ENCODE peak calls at places on chromosome 20, in six cellular contexts. One of them, this sample, is unnamed. For H3K9me2, the result is how much of the 10 kb centered on the place peaks cover.

GRCh38 chr20:38222923-38223742 is 37.4 kb downstream of the KIAA1755 start:
- DNase-seq in MM.1S: no peak
- DNase-seq in GM23248: no peak
- DNase-seq in hepatocyte: no peak
- DNase-seq in PC-3: no peak
- DNase-seq in HCT116: no peak
- DNase-seq in this sample: no peak

GRCh38 chr20:651713-652610 is 1.0 kb downstream of the SRXN1 start:
- DNase-seq in GM23248: peak
- DNase-seq in HCT116: no peak
- DNase-seq in hepatocyte: peak
- DNase-seq in PC-3: peak
- DNase-seq in MM.1S: peak
- DNase-seq in this sample: no peak

GRCh38 chr20:2151805-2152727 is 50.4 kb downstream of the STK35 start:
- DNase-seq in hepatocyte: peak
- DNase-seq in GM23248: peak
- DNase-seq in PC-3: peak
- DNase-seq in HCT116: no peak
- DNase-seq in MM.1S: no peak
- DNase-seq in this sample: no peak

GRCh38 chr20:36677422-36677771 is 31.4 kb upstream of the SLA2 start:
- DNase-seq in MM.1S: no peak
- DNase-seq in GM23248: no peak
- DNase-seq in hepatocyte: no peak
- DNase-seq in PC-3: no peak
- DNase-seq in HCT116: no peak
- DNase-seq in this sample: no peak

GRCh38 chr20:23970049-23970448 is 18.5 kb downstream of the GGTLC1 start:
- DNase-seq in MM.1S: peak
- DNase-seq in PC-3: no peak
- DNase-seq in GM23248: no peak
- DNase-seq in HCT116: no peak
- DNase-seq in hepatocyte: no peak
- DNase-seq in this sample: no peak

GRCh38 chr20:4560667-4561066 is 161.0 kb upstream of the PRND start:
- DNase-seq in GM23248: peak
- DNase-seq in hepatocyte: no peak
- DNase-seq in MM.1S: no peak
- DNase-seq in HCT116: no peak
- DNase-seq in PC-3: no peak
- DNase-seq in this sample: no peak

GRCh38 chr20:19291818-19292132 is 79.3 kb downstream of the SLC24A3 start:
- DNase-seq in HCT116: no peak
- DNase-seq in hepatocyte: no peak
- DNase-seq in GM23248: no peak
- DNase-seq in PC-3: no peak
- DNase-seq in MM.1S: no peak
- DNase-seq in this sample: no peak

GRCh38 chr20:44435630-44436335 is 39.9 kb upstream of the TTPAL start:
- DNase-seq in PC-3: peak
- DNase-seq in GM23248: no peak
- DNase-seq in HCT116: no peak
- DNase-seq in MM.1S: no peak
- DNase-seq in hepatocyte: no peak
- DNase-seq in this sample: no peak

GRCh38 chr20:8132632-8133587 is 844 bp downstream of the PLCB1 start:
- DNase-seq in PC-3: no peak
- DNase-seq in HCT116: no peak
- DNase-seq in GM23248: peak
- DNase-seq in MM.1S: no peak
- DNase-seq in hepatocyte: peak
- DNase-seq in this sample: peak
- TF ChIP-seq EZH2 in PC-3: no peak
- TF ChIP-seq EZH2 in HCT116: no peak
- TF ChIP-seq EZH2 in GM23248: no peak
- TF ChIP-seq EZH2 in MM.1S: no peak
- TF ChIP-seq EZH2 in hepatocyte: no peak
- TF ChIP-seq EZH2 in this sample: peak

GRCh38 chr20:41318271-41318649 is 729 bp upstream of the ZHX3 start:
- DNase-seq in HCT116: no peak
- DNase-seq in hepatocyte: peak
- DNase-seq in PC-3: no peak
- DNase-seq in GM23248: no peak
- DNase-seq in MM.1S: no peak
- DNase-seq in this sample: no peak
- H3K9me2 ChIP-seq in HCT116: under half
- H3K9me2 ChIP-seq in hepatocyte: under half
- H3K9me2 ChIP-seq in PC-3: under half
- H3K9me2 ChIP-seq in GM23248: under half
- H3K9me2 ChIP-seq in MM.1S: under half
- H3K9me2 ChIP-seq in this sample: under half

GRCh38 chr20:51631011-51631950 is 88.8 kb upstream of the NFATC2 start:
- DNase-seq in HCT116: peak
- DNase-seq in PC-3: peak
- DNase-seq in MM.1S: no peak
- DNase-seq in hepatocyte: peak
- DNase-seq in GM23248: peak
- DNase-seq in this sample: no peak
- TF ChIP-seq EZH2phosphoT487 in HCT116: no peak
- TF ChIP-seq EZH2phosphoT487 in PC-3: no peak
- TF ChIP-seq EZH2phosphoT487 in MM.1S: no peak
- TF ChIP-seq EZH2phosphoT487 in hepatocyte: no peak
- TF ChIP-seq EZH2phosphoT487 in GM23248: peak
- TF ChIP-seq EZH2phosphoT487 in this sample: no peak

GRCh38 chr20:46893877-46894578 is 615 bp upstream of the EYA2 start:
- DNase-seq in MM.1S: no peak
- DNase-seq in hepatocyte: no peak
- DNase-seq in HCT116: no peak
- DNase-seq in GM23248: no peak
- DNase-seq in PC-3: peak
- DNase-seq in this sample: no peak

GRCh38 chr20:46895906-46896242 is 1.2 kb downstream of the EYA2 start:
- DNase-seq in hepatocyte: no peak
- DNase-seq in GM23248: no peak
- DNase-seq in HCT116: no peak
- DNase-seq in PC-3: no peak
- DNase-seq in MM.1S: no peak
- DNase-seq in this sample: no peak

GRCh38 chr20:46894579-46894958 is at the start of gene EYA2:
- DNase-seq in PC-3: no peak
- DNase-seq in HCT116: no peak
- DNase-seq in MM.1S: no peak
- DNase-seq in GM23248: peak
- DNase-seq in hepatocyte: peak
- DNase-seq in this sample: peak

GRCh38 chr20:46893051-46893450 is 1.6 kb upstream of the EYA2 start:
- DNase-seq in HCT116: no peak
- DNase-seq in GM23248: no peak
- DNase-seq in PC-3: no peak
- DNase-seq in hepatocyte: no peak
- DNase-seq in MM.1S: no peak
- DNase-seq in this sample: no peak

DNA sequence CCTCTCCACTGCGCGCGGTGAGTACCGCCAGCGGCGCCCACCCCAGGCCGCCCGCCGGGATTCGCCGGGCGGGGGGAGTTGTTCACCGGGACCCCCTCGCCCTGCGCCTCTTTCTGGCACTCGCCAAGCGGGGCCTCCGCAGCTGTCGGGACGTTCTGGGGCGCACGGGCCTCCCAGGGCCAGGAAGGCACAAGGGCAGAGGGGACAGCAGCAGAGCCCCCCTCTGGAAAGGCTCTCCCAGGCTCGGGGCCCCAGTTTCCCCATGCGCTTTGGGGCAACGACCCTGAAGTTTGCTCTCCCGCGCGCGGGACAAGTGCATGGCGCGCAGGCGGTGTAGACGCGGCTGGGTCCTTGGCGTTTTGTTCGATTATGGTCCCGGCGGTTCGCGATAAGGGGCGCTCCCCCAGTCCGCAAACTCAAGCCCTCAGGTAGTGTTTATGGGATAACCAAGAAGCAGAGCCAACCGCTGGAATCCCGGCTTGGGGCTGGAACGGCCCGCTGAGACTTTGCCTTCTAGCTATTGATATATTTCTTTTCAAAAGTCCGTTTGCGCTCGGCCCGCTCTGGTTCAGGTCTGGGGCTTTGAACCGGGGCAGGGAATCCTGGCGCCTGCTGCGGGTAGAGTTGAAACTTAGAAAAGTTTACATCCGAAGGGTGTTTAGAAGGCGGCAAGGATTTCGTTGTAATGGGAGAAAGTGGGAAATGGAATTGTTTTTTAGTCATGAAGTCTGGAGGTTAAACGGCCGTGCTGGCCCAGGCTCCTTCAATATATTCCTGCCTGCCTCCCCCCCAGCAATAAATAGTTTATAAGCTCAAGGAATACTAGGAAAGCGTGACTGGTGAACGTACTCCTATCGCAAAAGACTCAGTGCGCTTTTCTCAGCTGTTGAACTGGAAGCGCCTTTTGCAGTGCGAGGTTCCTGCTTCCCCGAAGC is 595 bp downstream of the EYA2 start:
- DNase-seq in PC-3: peak
- DNase-seq in GM23248: peak
- DNase-seq in MM.1S: no peak
- DNase-seq in hepatocyte: peak
- DNase-seq in HCT116: no peak
- DNase-seq in this sample: peak
- TF ChIP-seq EZH2 in PC-3: peak
- TF ChIP-seq EZH2 in GM23248: peak
- TF ChIP-seq EZH2 in MM.1S: no peak
- TF ChIP-seq EZH2 in hepatocyte: peak
- TF ChIP-seq EZH2 in HCT116: no peak
- TF ChIP-seq EZH2 in this sample: peak

GRCh38 chr20:58908216-58908615 is 55.7 kb downstream of the GNAS start:
- DNase-seq in HCT116: no peak
- DNase-seq in MM.1S: peak
- DNase-seq in hepatocyte: no peak
- DNase-seq in GM23248: no peak
- DNase-seq in PC-3: no peak
- DNase-seq in this sample: no peak

GRCh38 chr20:58907481-58908137 is 55.1 kb downstream of the GNAS start:
- DNase-seq in MM.1S: peak
- DNase-seq in hepatocyte: peak
- DNase-seq in HCT116: no peak
- DNase-seq in PC-3: peak
- DNase-seq in GM23248: peak
- DNase-seq in this sample: no peak

GRCh38 chr20:58906894-58907293 is 54.4 kb downstream of the GNAS start:
- DNase-seq in MM.1S: peak
- DNase-seq in GM23248: peak
- DNase-seq in PC-3: peak
- DNase-seq in hepatocyte: no peak
- DNase-seq in HCT116: no peak
- DNase-seq in this sample: no peak

GRCh38 chr20:58905236-58905635 is 52.7 kb downstream of the GNAS start:
- DNase-seq in MM.1S: no peak
- DNase-seq in PC-3: no peak
- DNase-seq in GM23248: peak
- DNase-seq in HCT116: no peak
- DNase-seq in hepatocyte: no peak
- DNase-seq in this sample: no peak

DNA sequence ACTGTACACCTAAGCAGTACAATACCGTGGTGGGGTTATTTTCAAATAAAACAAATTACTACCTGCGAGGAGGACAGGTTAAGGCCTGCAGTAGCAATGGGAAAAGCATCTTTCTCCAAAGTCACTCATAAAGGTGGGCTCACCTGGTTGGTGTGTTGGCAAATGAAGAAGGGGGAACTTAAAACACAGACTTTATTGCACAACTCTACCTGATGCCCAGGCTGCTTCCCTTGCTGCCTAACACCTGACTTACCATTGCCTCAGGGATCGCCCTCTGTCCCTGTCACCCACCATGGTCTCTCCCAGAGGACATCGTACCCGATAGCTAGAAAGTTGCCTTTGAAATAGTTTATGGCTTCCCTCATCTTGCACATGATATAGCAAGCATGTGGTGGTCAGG is 53.6 kb downstream of the GNAS start:
- DNase-seq in MM.1S: no peak
- DNase-seq in PC-3: no peak
- DNase-seq in HCT116: no peak
- DNase-seq in GM23248: no peak
- DNase-seq in hepatocyte: no peak
- DNase-seq in this sample: no peak
- H3K9me2 ChIP-seq in MM.1S: under half
- H3K9me2 ChIP-seq in PC-3: under half
- H3K9me2 ChIP-seq in HCT116: under half
- H3K9me2 ChIP-seq in GM23248: under half
- H3K9me2 ChIP-seq in hepatocyte: under half
- H3K9me2 ChIP-seq in this sample: under half

GRCh38 chr20:34581341-34582189 is 23.0 kb downstream of the MAP1LC3A start:
- DNase-seq in MM.1S: no peak
- DNase-seq in hepatocyte: peak
- DNase-seq in PC-3: peak
- DNase-seq in GM23248: peak
- DNase-seq in HCT116: no peak
- DNase-seq in this sample: no peak

GRCh38 chr20:34585019-34585418 is 26.5 kb downstream of the MAP1LC3A start:
- DNase-seq in MM.1S: no peak
- DNase-seq in GM23248: no peak
- DNase-seq in hepatocyte: no peak
- DNase-seq in HCT116: no peak
- DNase-seq in PC-3: no peak
- DNase-seq in this sample: no peak

GRCh38 chr20:34582221-34582620 is 23.7 kb downstream of the MAP1LC3A start:
- DNase-seq in MM.1S: no peak
- DNase-seq in HCT116: no peak
- DNase-seq in hepatocyte: no peak
- DNase-seq in PC-3: no peak
- DNase-seq in GM23248: no peak
- DNase-seq in this sample: no peak

GRCh38 chr20:34582911-34583310 is 24.4 kb downstream of the MAP1LC3A start:
- DNase-seq in MM.1S: no peak
- DNase-seq in hepatocyte: no peak
- DNase-seq in HCT116: no peak
- DNase-seq in PC-3: no peak
- DNase-seq in GM23248: peak
- DNase-seq in this sample: no peak

DNA sequence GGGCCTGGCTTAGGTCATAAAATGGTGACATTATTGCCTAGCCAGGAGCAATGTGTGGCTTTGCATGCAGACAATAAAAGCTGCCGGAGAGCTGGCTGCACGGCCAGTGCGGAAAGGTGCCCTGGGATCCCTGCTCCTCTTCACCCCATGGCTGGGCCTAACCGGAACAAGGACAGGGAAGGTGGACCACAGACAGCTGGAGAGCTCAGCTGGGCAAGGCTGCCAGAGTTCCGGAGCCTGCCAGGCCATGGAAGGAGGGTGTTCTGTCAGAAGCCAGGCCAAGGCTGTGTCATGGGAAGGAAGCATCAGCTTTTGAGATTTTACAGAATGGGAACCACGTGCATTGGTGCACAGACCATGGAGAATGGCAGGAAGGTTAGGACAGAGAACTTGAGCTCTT is 25.0 kb downstream of the MAP1LC3A start:
- DNase-seq in hepatocyte: no peak
- DNase-seq in GM23248: peak
- DNase-seq in HCT116: no peak
- DNase-seq in PC-3: no peak
- DNase-seq in MM.1S: no peak
- DNase-seq in this sample: no peak
- TF ChIP-seq EZH2phosphoT487 in hepatocyte: no peak
- TF ChIP-seq EZH2phosphoT487 in GM23248: no peak
- TF ChIP-seq EZH2phosphoT487 in HCT116: no peak
- TF ChIP-seq EZH2phosphoT487 in PC-3: no peak
- TF ChIP-seq EZH2phosphoT487 in MM.1S: no peak
- TF ChIP-seq EZH2phosphoT487 in this sample: no peak

This sample was measured in GM23338.